ENCODE peak calls at places on chromosomes 13 and 19, in five cellular contexts. Q, H, V, M and S are unnamed samples.

GRCh38 chr19:18726417-18726767 is 42.9 kb downstream of the CRTC1 start:
- DNase-seq in Q (no peak), V (no peak), M (no peak), H (no peak), S (no peak)

GRCh38 chr19:47421244-47421786 is 2.0 kb upstream of the MEIS3 start:
- DNase-seq in M (no peak), V (no peak), Q (no peak), H (no peak), S (no peak)

GRCh38 chr19:46470376-46470775 is 987 bp downstream of the PNMA8A start:
- DNase-seq in H (no peak), M (no peak), Q (no peak), V (no peak), S (no peak)

GRCh38 chr13:50222569-50223332 is 207.5 kb downstream of the KCNRG start:
- DNase-seq in M (peak), Q (no peak), V (peak), H (peak), S (no peak)

GRCh38 chr13:101785858-101786257 is 333.4 kb downstream of the ITGBL1 start:
- DNase-seq in M (peak), Q (no peak), H (no peak), V (peak), S (no peak)

GRCh38 chr13:28583661-28584091 is 75.3 kb upstream of the POMP start:
- DNase-seq in M (no peak), V (no peak), H (no peak), Q (no peak), S (no peak)

GRCh38 chr19:1860133-1860775 is 3.1 kb downstream of the KLF16 start:
- DNase-seq in V (no peak), Q (no peak), M (no peak), H (no peak), S (no peak)

GRCh38 chr19:22545751-22546150 is 88.4 kb upstream of the ZNF492 start:
- DNase-seq in V (no peak), H (no peak), M (peak), Q (no peak), S (no peak)

GRCh38 chr19:42153606-42154405 is 21.6 kb upstream of the POU2F2 start:
- DNase-seq in Q (no peak), M (no peak), H (no peak), V (no peak), S (no peak)

GRCh38 chr13:44680746-44681355 is 104.7 kb upstream of the TSC22D1 start:
- DNase-seq in Q (no peak), M (no peak), H (no peak), V (no peak), S (no peak)

GRCh38 chr19:30681162-30681996 is 309.2 kb downstream of the ZNF536 start:
- DNase-seq in H (no peak), V (no peak), M (no peak), Q (no peak), S (no peak)

GRCh38 chr13:71459708-71460107 is 407.3 kb downstream of the DACH1 start:
- DNase-seq in Q (no peak), V (no peak), H (no peak), M (no peak), S (no peak)

GRCh38 chr13:106786006-106786579 is 218.2 kb upstream of the ARGLU1 start:
- DNase-seq in Q (no peak), V (no peak), M (no peak), H (no peak), S (no peak)

GRCh38 chr13:50365683-50366391 is 350.6 kb downstream of the KCNRG start:
- DNase-seq in Q (no peak), H (no peak), V (peak), M (no peak), S (peak)

GRCh38 chr13:98020271-98020670 is 66.8 kb downstream of the IPO5 start:
- DNase-seq in H (no peak), Q (no peak), M (no peak), V (no peak), S (no peak)

GRCh38 chr13:106599875-106600797 is 32.2 kb upstream of the ARGLU1 start:
- DNase-seq in H (no peak), Q (no peak), M (no peak), V (no peak), S (no peak)

GRCh38 chr13:24361852-24362366 is 52.5 kb downstream of the C1QTNF9 start:
- DNase-seq in Q (no peak), M (no peak), V (no peak), H (peak), S (no peak)

GRCh38 chr13:75762066-75762937 is 126.2 kb downstream of the LMO7 start:
- DNase-seq in H (no peak), M (no peak), Q (no peak), V (peak), S (peak)

GRCh38 chr13:113805431-113806103 is 46.5 kb downstream of the TMEM255B start:
- DNase-seq in M (peak), H (peak), Q (no peak), V (no peak), S (no peak)

GRCh38 chr19:1046836-1047695 is 7.2 kb downstream of the ABCA7 start:
- DNase-seq in M (no peak), H (no peak), V (no peak), Q (no peak), S (no peak)

GRCh38 chr13:53073711-53074110 is 45.1 kb downstream of the OLFM4 start:
- DNase-seq in Q (no peak), M (no peak), V (no peak), H (no peak), S (no peak)

GRCh38 chr13:35718084-35718483 is 241.6 kb upstream of the MAB21L1 start:
- DNase-seq in H (no peak), Q (no peak), M (no peak), V (no peak), S (no peak)

GRCh38 chr13:35720290-35720689 is 243.8 kb upstream of the MAB21L1 start:
- DNase-seq in V (peak), Q (no peak), M (no peak), H (no peak), S (peak)

GRCh38 chr13:35723061-35723461 is 246.6 kb upstream of the MAB21L1 start:
- DNase-seq in V (no peak), M (no peak), H (no peak), Q (no peak), S (no peak)

GRCh38 chr13:35722438-35723060 is 246.1 kb upstream of the MAB21L1 start:
- DNase-seq in Q (no peak), M (no peak), H (no peak), V (no peak), S (no peak)

DNA sequence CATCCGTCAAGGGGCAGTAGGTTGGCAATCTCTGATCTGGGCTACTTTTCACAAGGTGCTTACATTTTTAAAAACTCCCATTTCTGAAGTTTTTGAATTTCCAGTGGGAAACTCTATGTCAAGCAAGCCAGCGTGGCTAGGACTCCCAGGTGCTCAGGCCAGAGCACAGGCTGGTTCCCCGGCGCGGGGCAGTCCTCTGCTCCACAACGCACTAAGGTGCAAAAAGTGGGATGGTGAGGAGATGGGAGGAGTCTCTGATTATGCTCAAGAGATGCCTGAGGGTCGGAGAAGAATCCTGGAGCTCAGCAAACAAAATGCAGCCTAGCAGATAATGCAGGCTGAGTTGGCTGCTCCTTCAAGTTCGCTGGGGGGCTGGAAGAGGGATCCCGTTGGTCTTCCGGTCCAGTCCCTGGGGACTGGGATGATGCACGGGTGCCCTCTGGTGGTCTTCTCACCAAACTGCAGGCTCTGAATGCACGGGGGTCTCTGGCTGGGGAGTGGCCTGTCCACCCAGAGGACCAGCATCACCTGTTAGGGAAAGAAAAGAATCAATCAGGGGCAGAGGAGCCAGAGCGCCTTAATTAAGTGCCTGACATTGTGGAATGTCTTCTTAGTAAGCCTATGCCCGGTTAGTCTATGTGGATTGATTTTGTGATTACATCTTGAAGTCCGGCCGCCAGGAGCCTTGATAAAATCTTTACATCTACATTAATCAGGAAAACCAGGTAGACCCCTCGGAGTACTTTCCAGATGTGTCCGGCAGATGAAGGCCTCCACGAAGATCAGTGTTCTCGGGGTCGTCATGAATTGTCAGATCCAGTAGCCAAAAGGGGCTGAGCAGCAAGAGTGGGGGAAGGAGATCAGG is 244.4 kb upstream of the MAB21L1 start:
- DNase-seq in H (no peak), V (peak), Q (no peak), M (no peak), S (peak)
- H3K27ac ChIP-seq in H (no peak), V (no peak), Q (peak), M (peak), S (no peak)

GRCh38 chr19:33417751-33418150 is 44.2 kb downstream of the CEBPG start:
- DNase-seq in M (no peak), H (no peak), Q (no peak), V (no peak), S (no peak)

GRCh38 chr19:33418461-33418860 is 45.0 kb downstream of the CEBPG start:
- DNase-seq in V (no peak), H (no peak), Q (no peak), M (no peak), S (no peak)

GRCh38 chr19:33413868-33414666 is 40.6 kb downstream of the CEBPG start:
- DNase-seq in H (no peak), V (no peak), Q (no peak), M (no peak), S (no peak)

GRCh38 chr19:33414667-33415605 is 41.4 kb downstream of the CEBPG start:
- DNase-seq in M (no peak), V (no peak), H (no peak), Q (no peak), S (no peak)

GRCh38 chr19:33416307-33417215 is 43.1 kb downstream of the CEBPG start:
- DNase-seq in H (no peak), M (peak), V (peak), Q (no peak), S (peak)
- TF ChIP-seq CTCF in H (peak), M (peak), V (peak), Q (peak), S (peak)

DNA sequence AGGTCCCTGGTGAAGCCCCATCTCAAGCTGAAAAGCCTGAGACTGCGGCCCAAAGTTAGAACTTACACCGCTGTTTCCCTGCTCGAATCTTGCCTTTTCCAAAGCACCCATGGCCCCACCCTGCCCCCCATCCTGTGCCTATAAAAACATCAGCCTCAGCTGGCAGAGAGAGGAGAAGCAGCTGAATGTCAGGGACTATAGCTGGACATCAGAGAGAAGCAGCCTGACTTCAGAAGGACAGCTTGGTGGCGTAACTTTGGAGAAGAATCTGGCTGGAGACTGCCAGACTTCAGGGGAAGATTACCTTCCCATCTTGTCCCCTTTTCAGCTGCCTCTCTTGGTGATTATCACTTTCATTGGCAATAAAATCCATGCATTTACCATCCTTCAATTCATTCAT is 9.3 kb upstream of the RCBTB2 start:
- DNase-seq in Q (no peak), M (no peak), V (no peak), H (no peak), S (no peak)
- H3K27ac ChIP-seq in Q (peak), M (peak), V (no peak), H (no peak), S (no peak)

GRCh38 chr19:16376649-16377048 is 52.0 kb downstream of the KLF2 start:
- DNase-seq in M (no peak), V (peak), H (peak), Q (no peak), S (no peak)
- TF ChIP-seq CTCF in M (peak), V (peak), H (peak), Q (peak), S (peak)

GRCh38 chr19:15550847-15551182 is 42.5 kb downstream of the CYP4F22 start:
- DNase-seq in H (peak), V (no peak), Q (no peak), M (no peak), S (no peak)
- H3K27ac ChIP-seq in H (peak), V (no peak), Q (peak), M (no peak), S (no peak)

GRCh38 chr13:51803422-51804294 is at the start of gene DHRS12:
- DNase-seq in M (peak), H (peak), V (peak), Q (peak), S (peak)
- TF ChIP-seq CTCF in M (peak), H (peak), V (no peak), Q (peak), S (peak)